ENCODE peak calls at places on chromosomes 13 and 19, in six cellular contexts. One of them, this sample, is unnamed.

GRCh38 chr13:76812971-76813691 is 73.1 kb downstream of the KCTD12 start:
- DNase-seq in immature natural killer cell: no peak
- DNase-seq in amniotic stem cell: no peak
- DNase-seq in CD4-positive, alpha-beta T cell: no peak
- DNase-seq in ELR: no peak
- DNase-seq in amygdala: no peak
- DNase-seq in this sample: no peak

GRCh38 chr13:28761586-28761985 is 42.8 kb upstream of the SLC46A3 start:
- DNase-seq in ELR: peak
- DNase-seq in amniotic stem cell: no peak
- DNase-seq in amygdala: no peak
- DNase-seq in immature natural killer cell: no peak
- DNase-seq in CD4-positive, alpha-beta T cell: no peak
- DNase-seq in this sample: no peak

GRCh38 chr13:27481766-27482165 is 31.4 kb upstream of the MTIF3 start:
- DNase-seq in amygdala: no peak
- DNase-seq in ELR: peak
- DNase-seq in CD4-positive, alpha-beta T cell: no peak
- DNase-seq in amniotic stem cell: no peak
- DNase-seq in immature natural killer cell: no peak
- DNase-seq in this sample: no peak

GRCh38 chr19:58001895-58002369 is 688 bp downstream of the ZNF606 start:
- DNase-seq in CD4-positive, alpha-beta T cell: no peak
- DNase-seq in immature natural killer cell: peak
- DNase-seq in amniotic stem cell: no peak
- DNase-seq in amygdala: no peak
- DNase-seq in ELR: peak
- DNase-seq in this sample: no peak

GRCh38 chr19:34288381-34288780 is 34.0 kb downstream of the GARRE1 start:
- DNase-seq in amygdala: no peak
- DNase-seq in amniotic stem cell: no peak
- DNase-seq in ELR: no peak
- DNase-seq in CD4-positive, alpha-beta T cell: no peak
- DNase-seq in immature natural killer cell: no peak
- DNase-seq in this sample: no peak

GRCh38 chr19:1053176-1054101 is 13.5 kb upstream of the ARHGAP45 start:
- DNase-seq in amygdala: no peak
- DNase-seq in CD4-positive, alpha-beta T cell: no peak
- DNase-seq in immature natural killer cell: no peak
- DNase-seq in ELR: no peak
- DNase-seq in amniotic stem cell: no peak
- DNase-seq in this sample: no peak

GRCh38 chr13:113975416-113975815 is 1.5 kb upstream of the C13orf46 start:
- DNase-seq in amygdala: no peak
- DNase-seq in amniotic stem cell: no peak
- DNase-seq in immature natural killer cell: no peak
- DNase-seq in CD4-positive, alpha-beta T cell: no peak
- DNase-seq in ELR: no peak
- DNase-seq in this sample: no peak

GRCh38 chr13:114234645-114235421 is at the start of gene CDC16:
- DNase-seq in CD4-positive, alpha-beta T cell: peak
- DNase-seq in immature natural killer cell: peak
- DNase-seq in ELR: peak
- DNase-seq in amygdala: peak
- DNase-seq in amniotic stem cell: peak
- DNase-seq in this sample: peak

GRCh38 chr13:59038824-59039223 is 1124.9 kb downstream of the DIAPH3 start:
- DNase-seq in immature natural killer cell: no peak
- DNase-seq in ELR: no peak
- DNase-seq in amniotic stem cell: no peak
- DNase-seq in CD4-positive, alpha-beta T cell: no peak
- DNase-seq in amygdala: no peak
- DNase-seq in this sample: no peak

GRCh38 chr13:48123827-48124226 is 28.9 kb upstream of the MED4 start:
- DNase-seq in amniotic stem cell: no peak
- DNase-seq in amygdala: no peak
- DNase-seq in CD4-positive, alpha-beta T cell: no peak
- DNase-seq in immature natural killer cell: no peak
- DNase-seq in ELR: no peak
- DNase-seq in this sample: no peak

GRCh38 chr13:97246596-97246995 is 24.5 kb downstream of the MBNL2 start:
- DNase-seq in amygdala: no peak
- DNase-seq in ELR: no peak
- DNase-seq in CD4-positive, alpha-beta T cell: no peak
- DNase-seq in amniotic stem cell: no peak
- DNase-seq in immature natural killer cell: no peak
- DNase-seq in this sample: no peak

GRCh38 chr13:46596501-46596900 is 43.5 kb downstream of the LRCH1 start:
- DNase-seq in amygdala: no peak
- DNase-seq in ELR: no peak
- DNase-seq in CD4-positive, alpha-beta T cell: no peak
- DNase-seq in immature natural killer cell: no peak
- DNase-seq in amniotic stem cell: no peak
- DNase-seq in this sample: no peak

GRCh38 chr19:17797397-17798201 is 2.7 kb downstream of the B3GNT3 start:
- DNase-seq in amygdala: no peak
- DNase-seq in ELR: peak
- DNase-seq in CD4-positive, alpha-beta T cell: no peak
- DNase-seq in immature natural killer cell: no peak
- DNase-seq in amniotic stem cell: no peak
- DNase-seq in this sample: peak

GRCh38 chr13:73837147-73837546 is 297.1 kb downstream of the KLF12 start:
- DNase-seq in ELR: no peak
- DNase-seq in amniotic stem cell: no peak
- DNase-seq in CD4-positive, alpha-beta T cell: no peak
- DNase-seq in immature natural killer cell: no peak
- DNase-seq in amygdala: no peak
- DNase-seq in this sample: no peak

GRCh38 chr19:5988520-5989387 is 10.8 kb upstream of the RANBP3 start:
- DNase-seq in ELR: peak
- DNase-seq in immature natural killer cell: no peak
- DNase-seq in CD4-positive, alpha-beta T cell: no peak
- DNase-seq in amniotic stem cell: no peak
- DNase-seq in amygdala: no peak
- DNase-seq in this sample: no peak

GRCh38 chr13:44249439-44249838 is 124.2 kb upstream of the SERP2 start:
- DNase-seq in amygdala: no peak
- DNase-seq in CD4-positive, alpha-beta T cell: no peak
- DNase-seq in ELR: no peak
- DNase-seq in amniotic stem cell: no peak
- DNase-seq in immature natural killer cell: no peak
- DNase-seq in this sample: no peak

GRCh38 chr13:95073826-95074345 is 227.4 kb downstream of the ABCC4 start:
- DNase-seq in amniotic stem cell: no peak
- DNase-seq in immature natural killer cell: no peak
- DNase-seq in CD4-positive, alpha-beta T cell: no peak
- DNase-seq in ELR: peak
- DNase-seq in amygdala: no peak
- DNase-seq in this sample: no peak

GRCh38 chr13:74132152-74132767 is 1.9 kb downstream of the KLF12 start:
- DNase-seq in CD4-positive, alpha-beta T cell: no peak
- DNase-seq in amygdala: no peak
- DNase-seq in ELR: peak
- DNase-seq in amniotic stem cell: no peak
- DNase-seq in immature natural killer cell: peak
- DNase-seq in this sample: peak

GRCh38 chr13:29523199-29523931 is 72.1 kb downstream of the SLC7A1 start:
- DNase-seq in CD4-positive, alpha-beta T cell: no peak
- DNase-seq in immature natural killer cell: no peak
- DNase-seq in amygdala: no peak
- DNase-seq in ELR: no peak
- DNase-seq in amniotic stem cell: no peak
- DNase-seq in this sample: no peak

GRCh38 chr19:39515551-39516191 is 732 bp downstream of the SELENOV start:
- DNase-seq in amniotic stem cell: no peak
- DNase-seq in amygdala: no peak
- DNase-seq in ELR: no peak
- DNase-seq in CD4-positive, alpha-beta T cell: no peak
- DNase-seq in immature natural killer cell: no peak
- DNase-seq in this sample: no peak

This sample was measured in activated T-helper 9 cell treated with anti-CD3 and anti-CD28 coated beads, Interleukin-2, amount 50 U/mL, for 16 hours.